ENCODE peak calls at places on chromosomes 4 and X, in four cellular contexts. A is NCI-H2029; X is activated CD4-positive, alpha-beta T cell treated with anti-CD3 and anti-CD28 coated beads, Interleukin-2, amount 50 U/mL, for 1 hour; Y is DMS79 treated with DMSO at 0.1 percent for 48 hours. R is an unnamed sample.

GRCh38 chr4:163702736-163703135 is 208.2 kb downstream of the TMA16 start:
- DNase-seq in A (no peak), X (no peak), Y (no peak), R (no peak)

GRCh38 chrX:69022430-69022829 is 142.8 kb downstream of the PJA1 start:
- DNase-seq in A (no peak), X (no peak), Y (no peak), R (no peak)

GRCh38 chr4:177070533-177070932 is 239.1 kb upstream of the NEIL3 start:
- DNase-seq in A (no peak), X (no peak), Y (no peak), R (no peak)

GRCh38 chr4:136847881-136848621 is 684.2 kb downstream of the PCDH18 start:
- DNase-seq in A (no peak), X (no peak), Y (no peak), R (no peak)

GRCh38 chrX:109270580-109271484 is 211.1 kb downstream of the GUCY2F start:
- DNase-seq in A (no peak), X (no peak), Y (peak), R (peak)

GRCh38 chrX:68703849-68704248 is 56.4 kb downstream of the STARD8 start:
- DNase-seq in A (no peak), X (no peak), Y (no peak), R (no peak)

GRCh38 chr4:87087015-87087920 is 133.2 kb downstream of the KLHL8 start:
- DNase-seq in A (no peak), X (no peak), Y (no peak), R (no peak)

GRCh38 chrX:75365243-75365975 is 91.5 kb downstream of the UPRT start:
- DNase-seq in A (no peak), X (no peak), Y (no peak), R (no peak)

GRCh38 chr4:174152717-174153466 is 130.6 kb downstream of the FBXO8 start:
- DNase-seq in A (no peak), X (no peak), Y (no peak), R (no peak)

GRCh38 chrX:47174846-47175587 is 18.6 kb upstream of the UBA1 start:
- DNase-seq in A (no peak), X (no peak), Y (no peak), R (no peak)

GRCh38 chr4:147003956-147004580 is 58.4 kb upstream of the TTC29 start:
- DNase-seq in A (no peak), X (no peak), Y (no peak), R (no peak)

GRCh38 chr4:185290018-185290607 is 80.7 kb downstream of the SNX25 start:
- DNase-seq in A (no peak), X (no peak), Y (no peak), R (no peak)

GRCh38 chr4:8768357-8768999 is 103.2 kb downstream of the HMX1 start:
- DNase-seq in A (no peak), X (no peak), Y (no peak), R (no peak)

GRCh38 chr4:93084599-93085305 is 743.8 kb upstream of the ATOH1 start:
- DNase-seq in A (no peak), X (no peak), Y (no peak), R (no peak)

GRCh38 chr4:145935253-145936141 is 3.1 kb downstream of the ZNF827 start:
- DNase-seq in A (no peak), X (no peak), Y (peak), R (no peak)

GRCh38 chr4:121510260-121510942 is 129.6 kb upstream of the QRFPR start:
- DNase-seq in A (no peak), X (no peak), Y (no peak), R (no peak)

GRCh38 chr4:27278615-27279014 is 418.0 kb downstream of the STIM2 start:
- DNase-seq in A (no peak), X (no peak), Y (no peak), R (no peak)

GRCh38 chrX:4225086-4225485 is 511.6 kb upstream of the PRKX start:
- DNase-seq in A (no peak), X (no peak), Y (no peak), R (no peak)

GRCh38 chr4:95549246-95550138 is 719 bp upstream of the UNC5C start:
- DNase-seq in A (no peak), X (no peak), Y (no peak), R (no peak)

GRCh38 chrX:3268804-3269203 is 77.6 kb downstream of the MXRA5 start:
- DNase-seq in A (no peak), X (no peak), Y (no peak), R (no peak)

GRCh38 chrX:50198348-50198747 is 2.5 kb downstream of the AKAP4 start:
- DNase-seq in A (no peak), X (no peak), Y (no peak), R (no peak)

GRCh38 chrX:140918398-140919043 is 83.9 kb upstream of the SPANXB1 start:
- DNase-seq in A (peak), X (no peak), Y (no peak), R (peak)

GRCh38 chrX:72394518-72395163 is 88.9 kb upstream of the CITED1 start:
- DNase-seq in A (no peak), X (no peak), Y (no peak), R (no peak)

GRCh38 chrX:73577368-73577767 is 14.4 kb downstream of the CHIC1 start:
- DNase-seq in A (no peak), X (no peak), Y (no peak), R (peak)

GRCh38 chr4:152028131-152028530 is 267.3 kb upstream of the GATB start:
- DNase-seq in A (no peak), X (no peak), Y (no peak), R (no peak)

GRCh38 chr4:30720021-30720655 is at the start of gene PCDH7:
- DNase-seq in A (no peak), X (no peak), Y (no peak), R (no peak)

GRCh38 chr4:98558366-98558765 is 100.0 kb downstream of the TSPAN5 start:
- DNase-seq in A (no peak), X (no peak), Y (no peak), R (no peak)

GRCh38 chrX:22662776-22663175 is 337.0 kb upstream of the DDX53 start:
- DNase-seq in A (no peak), X (no peak), Y (no peak), R (no peak)

GRCh38 chrX:49247916-49248811 is 12.9 kb downstream of the CCDC22 start:
- DNase-seq in A (no peak), X (no peak), Y (peak), R (no peak)

GRCh38 chr4:168304744-168305459 is 13.7 kb downstream of the DDX60 start:
- DNase-seq in A (peak), X (no peak), Y (no peak), R (no peak)

GRCh38 chr4:156774422-156774821 is 197.2 kb downstream of the PDGFC start:
- DNase-seq in A (no peak), X (no peak), Y (no peak), R (peak)

GRCh38 chr4:57184378-57185031 is 74.3 kb upstream of the IGFBP7 start:
- DNase-seq in A (no peak), X (no peak), Y (no peak), R (no peak)

GRCh38 chr4:72391281-72391680 is 177.7 kb downstream of the ADAMTS3 start:
- DNase-seq in A (no peak), X (no peak), Y (no peak), R (no peak)

R was measured in kidney epithelial cell.